ENCODE peak calls at places on chromosomes 2 and 18, in six cellular contexts. G is HCT116, A is breast epithelium, D is K562, F is suprapubic skin, R is HepG2. N is an unnamed sample.

GRCh38 chr2:23826771-23827170 is 100.2 kb downstream of the ATAD2B start:
- DNase-seq in G (no peak), A (no peak), D (no peak), F (no peak), R (no peak), N (no peak)

GRCh38 chr2:96694816-96695455 is 44.9 kb downstream of the LMAN2L start:
- DNase-seq in G (no peak), A (no peak), D (no peak), F (no peak), R (no peak), N (no peak)

GRCh38 chr2:36489296-36489695 is 108.7 kb downstream of the FEZ2 start:
- DNase-seq in G (no peak), A (no peak), D (no peak), F (no peak), R (no peak), N (no peak)

GRCh38 chr2:120831106-120831505 is 95.4 kb downstream of the GLI2 start:
- DNase-seq in G (no peak), A (no peak), D (no peak), F (peak), R (no peak), N (peak)

GRCh38 chr18:45749918-45750689 is 26.1 kb downstream of the SLC14A1 start:
- DNase-seq in G (no peak), A (no peak), D (no peak), F (no peak), R (no peak), N (no peak)

GRCh38 chr2:228541794-228542193 is 360.3 kb upstream of the SPHKAP start:
- DNase-seq in G (no peak), A (no peak), D (no peak), F (no peak), R (no peak), N (no peak)

GRCh38 chr2:235049069-235049468 is 97.3 kb downstream of the SH3BP4 start:
- DNase-seq in G (no peak), A (no peak), D (no peak), F (peak), R (no peak), N (peak)

GRCh38 chr2:47293967-47294366 is 109.0 kb upstream of the MSH2 start:
- DNase-seq in G (no peak), A (no peak), D (no peak), F (no peak), R (no peak), N (no peak)

GRCh38 chr2:1802046-1802445 is 57.7 kb upstream of the PXDN start:
- DNase-seq in G (no peak), A (no peak), D (no peak), F (no peak), R (no peak), N (peak)

GRCh38 chr2:42568431-42569115 is at the start of gene MTA3:
- DNase-seq in G (no peak), A (peak), D (peak), F (peak), R (peak), N (peak)

GRCh38 chr2:60152226-60152833 is 401.1 kb downstream of the BCL11A start:
- DNase-seq in G (peak), A (no peak), D (peak), F (no peak), R (peak), N (no peak)

GRCh38 chr18:24446953-24447537 is 13.4 kb upstream of the HRH4 start:
- DNase-seq in G (no peak), A (no peak), D (no peak), F (no peak), R (no peak), N (no peak)

GRCh38 chr18:44655435-44655834 is 25.3 kb upstream of the SETBP1 start:
- DNase-seq in G (no peak), A (no peak), D (no peak), F (no peak), R (no peak), N (no peak)

GRCh38 chr18:32389868-32390267 is 80.8 kb downstream of the GAREM1 start:
- DNase-seq in G (no peak), A (no peak), D (no peak), F (no peak), R (no peak), N (no peak)

GRCh38 chr2:65345626-65346025 is 86.8 kb downstream of the SPRED2 start:
- DNase-seq in G (no peak), A (no peak), D (no peak), F (no peak), R (no peak), N (no peak)

GRCh38 chr2:163453920-163454319 is 281.9 kb downstream of the FIGN start:
- DNase-seq in G (no peak), A (no peak), D (no peak), F (no peak), R (no peak), N (no peak)

GRCh38 chr2:215483431-215483830 is 47.6 kb upstream of the FN1 start:
- DNase-seq in G (no peak), A (no peak), D (no peak), F (no peak), R (no peak), N (no peak)

GRCh38 chr2:192228685-192229084 is 34.0 kb upstream of the TMEFF2 start:
- DNase-seq in G (no peak), A (no peak), D (no peak), F (no peak), R (no peak), N (no peak)

GRCh38 chr2:62112192-62112591 is 83.7 kb upstream of the B3GNT2 start:
- DNase-seq in G (no peak), A (peak), D (no peak), F (no peak), R (no peak), N (no peak)

GRCh38 chr18:55354795-55355194 is 233.2 kb downstream of the TCF4 start:
- DNase-seq in G (no peak), A (no peak), D (no peak), F (no peak), R (no peak), N (no peak)

GRCh38 chr2:2021995-2022394 is 277.7 kb upstream of the PXDN start:
- DNase-seq in G (no peak), A (no peak), D (no peak), F (no peak), R (no peak), N (no peak)

GRCh38 chr2:3223080-3223923 is 154.3 kb downstream of the EIPR1 start:
- DNase-seq in G (no peak), A (no peak), D (no peak), F (no peak), R (no peak), N (no peak)

GRCh38 chr2:6325616-6326015 is 540.1 kb downstream of the CMPK2 start:
- DNase-seq in G (no peak), A (no peak), D (no peak), F (no peak), R (no peak), N (no peak)
- TF ChIP-seq CTCF in G (no peak), A (no peak), D (no peak), F (no peak), R (no peak), N (no peak)

GRCh38 chr2:129091620-129092019 is 773.0 kb upstream of the HS6ST1 start:
- DNase-seq in G (no peak), A (no peak), D (no peak), F (no peak), R (no peak), N (no peak)
- TF ChIP-seq POLR2A in G (no peak), A (no peak), D (no peak), F (no peak), R (no peak), N (no peak)

DNA sequence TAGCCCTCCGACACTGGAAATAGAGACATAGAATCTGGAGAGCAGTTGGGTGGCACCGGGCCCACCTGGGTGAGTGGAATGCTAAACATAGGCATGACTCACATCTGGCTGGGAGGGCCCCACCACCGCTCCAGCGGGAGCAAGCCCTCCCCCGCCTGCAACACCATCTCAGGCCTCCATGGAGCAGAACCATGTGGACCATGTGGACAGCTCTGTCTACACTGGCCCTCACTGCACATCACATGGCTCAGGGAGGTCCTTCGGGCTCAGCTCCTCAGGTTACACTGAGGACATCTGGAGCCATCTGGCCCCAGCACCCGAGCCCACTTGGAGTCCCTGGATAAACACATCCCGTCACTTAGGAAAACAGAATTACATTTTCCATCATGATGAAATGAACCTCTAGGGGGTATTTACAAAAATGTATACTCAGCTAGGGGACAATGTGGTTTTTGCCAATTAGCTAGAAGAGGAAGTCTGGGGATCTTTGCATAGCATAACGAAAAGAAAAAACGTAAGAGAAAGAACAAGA is 30.8 kb upstream of the MLPH start:
- DNase-seq in G (no peak), A (no peak), D (no peak), F (peak), R (no peak), N (no peak)
- TF ChIP-seq POLR2AphosphoS5 in G (no peak), A (no peak), D (no peak), F (no peak), R (no peak), N (no peak)

GRCh38 chr2:240259924-240260529 is 119.6 kb upstream of the OTOS start:
- DNase-seq in G (no peak), A (no peak), D (no peak), F (no peak), R (no peak), N (peak)
- TF ChIP-seq CTCF in G (no peak), A (no peak), D (no peak), F (no peak), R (no peak), N (no peak)

GRCh38 chr2:232776435-232776834 is at the start of gene KCNJ13:
- DNase-seq in G (no peak), A (no peak), D (no peak), F (no peak), R (no peak), N (no peak)
- TF ChIP-seq POLR2A in G (no peak), A (no peak), D (no peak), F (no peak), R (no peak), N (no peak)